ENCODE peak calls at places on chromosome X, in five cellular contexts. P is foreskin fibroblast; T is AG10803; K is CD4-positive, alpha-beta memory T cell; O is IMR-90. G is an unnamed sample.

GRCh38 chrX:56764975-56765791 is 36.1 kb downstream of the NBDY start:
- DNase-seq in P (no peak), T (no peak), K (peak; percentile 47), O (no peak), G (no peak)

GRCh38 chrX:38275615-38276014 is 51.7 kb downstream of the RPGR start:
- DNase-seq in P (peak; percentile 84), T (peak; percentile 87), K (no peak), O (peak; percentile 93), G (peak; percentile 73)

GRCh38 chrX:41333744-41333993 is 293 bp upstream of the DDX3X start:
- DNase-seq in P (peak; percentile 86), T (peak; percentile 83), K (no peak), O (peak; percentile 90), G (peak; percentile 52)

GRCh38 chrX:15384304-15384703 is at the start of gene VEGFD:
- DNase-seq in P (peak; percentile 79), T (peak; percentile 65), K (no peak), O (peak; percentile 86), G (no peak)

GRCh38 chrX:130171446-130172126 is at the start of gene RAB33A:
- DNase-seq in P (peak; percentile 51), T (peak; percentile 25), K (peak; percentile 54), O (no peak), G (no peak)

GRCh38 chrX:112163916-112164315 is 81.3 kb upstream of the TRPC5 start:
- DNase-seq in P (no peak), T (peak; percentile 54), K (no peak), O (peak; percentile 49), G (no peak)

GRCh38 chrX:21715825-21716224 is 42.1 kb downstream of the SMPX start:
- DNase-seq in P (no peak), T (no peak), K (no peak), O (no peak), G (no peak)

GRCh38 chrX:118507766-118508165 is 12.2 kb downstream of the DOCK11 start:
- DNase-seq in P (peak; percentile 36), T (peak; percentile 58), K (no peak), O (no peak), G (no peak)

GRCh38 chrX:55057691-55058249 is 17.1 kb upstream of the PAGE2B start:
- DNase-seq in P (peak; percentile 53), T (peak; percentile 6), K (peak; percentile 40), O (peak; percentile 28), G (no peak)

GRCh38 chrX:78119521-78120227 is 15.6 kb downstream of the PGK1 start:
- DNase-seq in P (no peak), T (no peak), K (no peak), O (no peak), G (no peak)

GRCh38 chrX:74104356-74105065 is 199.5 kb upstream of the ZCCHC13 start:
- DNase-seq in P (peak; percentile 23), T (peak; percentile 20), K (no peak), O (peak; percentile 5), G (no peak)

GRCh38 chrX:31909850-31910547 is 838.2 kb upstream of the FTHL17 start:
- DNase-seq in P (no peak), T (no peak), K (no peak), O (no peak), G (no peak)

GRCh38 chrX:8245411-8245810 is 74.3 kb upstream of the VCX2 start:
- DNase-seq in P (no peak), T (no peak), K (no peak), O (no peak), G (no peak)

GRCh38 chrX:56986138-56986537 is 9.2 kb downstream of the SPIN3 start:
- DNase-seq in P (no peak), T (no peak), K (no peak), O (no peak), G (no peak)

GRCh38 chrX:45598841-45599240 is 398.2 kb upstream of the DIPK2B start:
- DNase-seq in P (no peak), T (peak; percentile 70), K (no peak), O (peak; percentile 74), G (no peak)

GRCh38 chrX:151177141-151178027 is 1.0 kb downstream of the GPR50 start:
- DNase-seq in P (peak; percentile 3), T (no peak), K (no peak), O (no peak), G (no peak)

GRCh38 chrX:151181088-151181487 is 4.7 kb downstream of the GPR50 start:
- DNase-seq in P (no peak), T (no peak), K (no peak), O (no peak), G (no peak)

GRCh38 chrX:151176351-151176750 is at the start of gene GPR50:
- DNase-seq in P (no peak), T (no peak), K (no peak), O (no peak), G (no peak)

GRCh38 chrX:151180400-151180799 is 4.0 kb downstream of the GPR50 start:
- DNase-seq in P (no peak), T (no peak), K (no peak), O (no peak), G (no peak)

DNA sequence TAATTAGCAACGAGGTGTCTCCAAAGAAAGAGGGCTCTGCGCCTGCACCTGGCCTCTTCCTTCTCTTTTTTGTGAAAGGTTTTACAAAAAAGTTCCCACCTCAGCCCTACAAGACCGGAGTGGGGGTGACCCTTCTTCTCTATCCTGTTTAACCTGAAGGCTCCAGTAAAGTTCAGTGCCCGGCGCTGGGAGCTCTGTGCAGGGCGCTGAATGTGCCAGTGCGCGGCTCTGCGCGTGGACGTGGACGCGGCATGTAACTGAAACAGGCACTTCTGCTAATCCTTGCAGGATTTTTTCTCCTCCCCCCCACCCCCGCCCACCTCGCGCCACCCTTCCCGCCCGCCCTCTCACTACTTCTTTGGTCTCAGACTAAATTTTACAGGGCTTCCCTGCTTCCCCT is 2.4 kb downstream of the GPR50 start:
- DNase-seq in P (no peak), T (no peak), K (no peak), O (no peak), G (no peak)
- H3K4me3 ChIP-seq in P (no peak overlapping the region), T (no peak overlapping the region), K (no peak overlapping the region), O (no peak overlapping the region), G (no peak overlapping the region)

DNA sequence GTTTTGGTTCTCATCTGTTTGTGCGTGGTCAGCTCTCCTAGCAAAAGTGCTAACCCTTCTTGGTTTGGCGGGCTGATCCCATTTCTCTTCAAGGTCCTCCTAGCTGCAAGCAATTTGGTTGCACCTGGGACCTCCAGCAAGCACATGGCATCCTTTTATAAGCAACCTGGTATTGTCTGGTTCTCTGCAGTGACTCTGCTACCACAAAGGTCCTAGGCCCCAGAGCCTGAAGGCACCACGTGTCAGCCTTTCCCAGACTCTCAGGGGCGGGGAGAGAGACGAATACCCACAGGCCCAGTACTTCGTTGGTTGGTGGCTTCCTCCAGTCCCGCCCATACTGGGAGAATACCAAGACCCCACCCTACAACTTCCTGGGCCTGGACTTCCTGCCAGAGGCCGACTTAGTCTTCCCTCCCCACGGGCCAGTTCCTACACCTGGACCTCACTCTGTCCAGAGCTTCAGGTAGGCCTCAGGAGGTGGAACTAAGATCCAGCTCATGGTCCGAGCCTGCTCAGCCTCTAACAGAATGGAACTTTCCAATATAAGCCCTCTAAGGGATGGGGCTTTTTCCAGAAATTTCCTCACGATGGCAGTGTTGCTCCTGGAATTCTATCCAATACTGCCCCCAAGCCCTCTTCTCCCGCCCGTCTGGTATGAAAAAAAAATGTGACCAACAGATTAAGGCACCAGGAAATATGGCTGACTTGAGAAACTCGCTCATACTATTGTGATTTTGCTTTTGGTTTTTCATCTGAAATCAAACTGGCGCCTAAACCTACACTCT is 192.5 kb upstream of the STK26 start:
- DNase-seq in P (peak; percentile 65), T (peak; percentile 63), K (peak; percentile 65), O (peak; percentile 69), G (no peak)
- H3K4me3 ChIP-seq in P (peak overlapping the region; percentile 27), T (peak overlapping the region; percentile 26), K (peak overlapping the region; percentile 5), O (peak overlapping the region; percentile 28), G (peak overlapping the region; percentile 44)

DNA sequence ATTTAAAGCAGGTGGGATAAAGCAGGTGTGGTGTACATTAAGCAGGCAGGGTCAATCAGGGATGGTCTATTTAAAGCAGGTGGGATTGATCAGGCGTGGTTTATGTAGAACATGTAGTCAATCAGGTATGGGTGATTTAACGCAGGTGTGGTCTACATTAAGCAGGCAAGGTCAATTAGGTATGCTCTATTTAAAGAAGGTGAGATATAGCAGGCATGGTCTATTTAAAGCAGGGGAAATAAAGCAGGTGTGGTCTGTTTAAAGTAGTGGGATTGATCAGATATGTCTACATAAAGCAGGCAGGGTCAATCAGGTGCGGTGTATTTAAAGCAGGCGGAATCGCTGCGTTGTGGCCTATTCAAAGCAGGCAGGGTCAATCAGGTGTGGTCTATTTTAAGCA is 88.6 kb upstream of the MXRA5 start:
- DNase-seq in P (no peak), T (no peak), K (no peak), O (no peak), G (no peak)
- H3K4me3 ChIP-seq in P (no peak overlapping the region), T (no peak overlapping the region), K (no peak overlapping the region), O (no peak overlapping the region), G (no peak overlapping the region)

GRCh38 chrX:32933548-32933947 is 277.8 kb downstream of the DMD start:
- DNase-seq in P (no peak), T (no peak), K (no peak), O (no peak), G (no peak)
- H3K4me3 ChIP-seq in P (no peak overlapping the region), T (no peak overlapping the region), K (no peak overlapping the region), O (no peak overlapping the region), G (no peak overlapping the region)

DNA sequence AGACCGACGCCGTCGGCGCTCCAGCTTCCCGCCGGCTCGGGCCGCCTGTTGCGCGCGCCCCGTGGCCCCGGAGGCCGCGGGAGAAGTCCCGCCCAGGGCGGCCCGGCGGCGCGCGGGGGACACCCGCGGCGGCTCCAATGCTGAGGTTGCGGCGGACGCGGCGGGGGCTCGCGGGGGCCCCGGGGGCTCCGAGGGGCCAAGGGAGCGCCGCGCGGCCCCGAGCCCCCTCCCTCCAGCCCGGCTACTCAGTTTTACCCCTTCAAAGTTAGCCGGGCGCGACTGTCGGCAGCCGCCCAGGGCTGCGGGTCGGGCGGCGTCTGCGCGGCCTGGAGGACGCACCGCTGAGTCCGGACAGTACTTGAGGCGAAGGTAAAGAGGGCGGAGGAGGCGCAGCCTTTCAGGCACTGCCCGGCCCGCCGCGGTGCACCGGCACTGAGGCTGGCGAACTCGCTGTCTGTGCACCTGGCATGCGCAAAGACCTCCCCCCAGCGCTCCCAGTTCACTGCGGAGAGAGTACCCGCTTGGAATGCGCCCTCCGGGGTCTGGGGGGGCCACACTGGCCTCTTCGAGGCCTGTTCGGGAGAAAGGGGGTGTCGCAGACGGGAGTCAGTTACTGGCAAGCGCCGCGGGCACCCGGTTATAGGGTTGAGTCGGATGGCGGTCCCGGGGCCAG is 1.3 kb downstream of the PCDH19 start:
- DNase-seq in P (no peak), T (no peak), K (no peak), O (no peak), G (no peak)
- H3K4me3 ChIP-seq in P (no peak overlapping the region), T (no peak overlapping the region), K (no peak overlapping the region), O (no peak overlapping the region), G (peak overlapping the region; percentile 46)

GRCh38 chrX:20529301-20529700 is 262.6 kb upstream of the RPS6KA3 start:
- DNase-seq in P (no peak), T (no peak), K (no peak), O (no peak), G (no peak)
- H3K4me3 ChIP-seq in P (no peak overlapping the region), T (no peak overlapping the region), K (no peak overlapping the region), O (no peak overlapping the region), G (no peak overlapping the region)

GRCh38 chrX:71301195-71301924 is at the start of gene ITGB1BP2:
- DNase-seq in P (peak; percentile 73), T (no peak), K (no peak), O (peak; percentile 57), G (no peak)
- H3K4me3 ChIP-seq in P (no peak within 1 kb of the TSS), T (no peak within 1 kb of the TSS), K (no peak within 1 kb of the TSS), O (no peak within 1 kb of the TSS), G (no peak within 1 kb of the TSS)